ENCODE peak calls at places on chromosomes 12 and 14, in four cellular contexts. H is A549, N is cardiac muscle cell, V is ascending aorta. A is an unnamed sample.

GRCh38 chr12:122965851-122966742 is at the start of gene ABCB9:
- DNase-seq in H (peak; percentile 93), N (peak; percentile 96), V (peak; percentile 54), A (peak; percentile 95)

GRCh38 chr12:49730050-49730449 is 11.3 kb upstream of the TMBIM6 start:
- DNase-seq in H (no peak), N (no peak), V (no peak), A (no peak)

GRCh38 chr12:52050116-52050770 is 999 bp upstream of the NR4A1 start:
- DNase-seq in H (no peak), N (no peak), V (no peak), A (no peak)

GRCh38 chr14:23181946-23182345 is 1.5 kb downstream of the SLC7A8 start:
- DNase-seq in H (no peak), N (no peak), V (no peak), A (no peak)

GRCh38 chr12:57632369-57632897 is 568 bp downstream of the B4GALNT1 start:
- DNase-seq in H (peak; percentile 43), N (no peak), V (no peak), A (peak; percentile 60)

GRCh38 chr14:58362798-58363412 is 32.8 kb upstream of the TOMM20L start:
- DNase-seq in H (peak; percentile 51), N (peak; percentile 8), V (no peak), A (no peak)

GRCh38 chr14:103558071-103558882 is 4.2 kb downstream of the BAG5 start:
- DNase-seq in H (no peak), N (no peak), V (no peak), A (no peak)

GRCh38 chr12:131074221-131075083 is 120.7 kb downstream of the ADGRD1 start:
- DNase-seq in H (no peak), N (no peak), V (no peak), A (peak; percentile 81)

GRCh38 chr12:42282301-42282700 is 43.6 kb downstream of the ZCRB1 start:
- DNase-seq in H (no peak), N (peak; percentile 6), V (no peak), A (no peak)

GRCh38 chr14:69685716-69686115 is 74.3 kb downstream of the SUSD6 start:
- DNase-seq in H (no peak), N (peak; percentile 56), V (no peak), A (no peak)

GRCh38 chr14:90140956-90141316 is 79.1 kb downstream of the KCNK13 start:
- DNase-seq in H (peak; percentile 62), N (no peak), V (no peak), A (no peak)

GRCh38 chr14:85468815-85469214 is 61.1 kb upstream of the FLRT2 start:
- DNase-seq in H (no peak), N (no peak), V (no peak), A (no peak)

GRCh38 chr12:54357802-54358619 is 6.3 kb downstream of the GPR84 start:
- DNase-seq in H (no peak), N (no peak), V (no peak), A (no peak)

GRCh38 chr14:45177081-45177480 is 41.4 kb downstream of the FANCM start:
- DNase-seq in H (no peak), N (no peak), V (no peak), A (no peak)

GRCh38 chr14:103074699-103075341 is 9.2 kb upstream of the LBHD2 start:
- DNase-seq in H (peak; percentile 86), N (peak; percentile 18), V (no peak), A (peak; percentile 94)

GRCh38 chr14:30961330-30961729 is 64.1 kb upstream of the AP4S1 start:
- DNase-seq in H (no peak), N (no peak), V (no peak), A (no peak)

GRCh38 chr12:109387425-109388166 is 39.9 kb downstream of the MYO1H start:
- DNase-seq in H (peak; percentile 68), N (peak; percentile 53), V (no peak), A (peak; percentile 66)

GRCh38 chr14:63178912-63179311 is 25.3 kb upstream of the RHOJ start:
- DNase-seq in H (no peak), N (no peak), V (no peak), A (no peak)

GRCh38 chr14:52076334-52076733 is 7.5 kb upstream of the NID2 start:
- DNase-seq in H (no peak), N (no peak), V (peak; percentile 24), A (no peak)

GRCh38 chr12:100539209-100539608 is 34.3 kb upstream of the GAS2L3 start:
- DNase-seq in H (peak; percentile 27), N (peak; percentile 79), V (no peak), A (no peak)

GRCh38 chr14:106174206-106174605 is 647.8 kb downstream of the TMEM121 start:
- DNase-seq in H (no peak), N (no peak), V (no peak), A (no peak)

GRCh38 chr12:14416658-14417057 is 51.2 kb downstream of the ATF7IP start:
- DNase-seq in H (peak; percentile 22), N (peak; percentile 74), V (no peak), A (no peak)

GRCh38 chr14:85439696-85440328 is 90.1 kb upstream of the FLRT2 start:
- DNase-seq in H (peak; percentile 72), N (peak; percentile 52), V (no peak), A (no peak)

GRCh38 chr14:76050797-76051392 is 65.3 kb downstream of the IFT43 start:
- DNase-seq in H (peak; percentile 60), N (peak; percentile 63), V (no peak), A (no peak)

GRCh38 chr14:61973981-61974380 is 211.8 kb downstream of the SNAPC1 start:
- DNase-seq in H (no peak), N (no peak), V (no peak), A (no peak)

GRCh38 chr12:26783133-26783531 is 49.9 kb downstream of the ITPR2 start:
- DNase-seq in H (no peak), N (no peak), V (no peak), A (no peak)

GRCh38 chr14:46840971-46841729 is 189.6 kb upstream of the RPL10L start:
- DNase-seq in H (peak; percentile 27), N (peak; percentile 2), V (no peak), A (no peak)

GRCh38 chr14:47442206-47442605 is 233.2 kb downstream of the MDGA2 start:
- DNase-seq in H (peak; percentile 52), N (peak; percentile 46), V (no peak), A (no peak)

GRCh38 chr12:31482816-31483215 is 108.1 kb downstream of the DENND5B start:
- DNase-seq in H (no peak), N (no peak), V (no peak), A (no peak)

GRCh38 chr14:35161231-35161630 is 38.9 kb downstream of the PRORP start:
- DNase-seq in H (peak; percentile 12), N (no peak), V (no peak), A (no peak)

GRCh38 chr14:101509730-101510371 is 51.4 kb upstream of the DIO3 start:
- DNase-seq in H (no peak), N (no peak), V (no peak), A (peak; percentile 60)

GRCh38 chr12:120231316-120232011 is 30.6 kb upstream of the RPLP0 start:
- DNase-seq in H (peak; percentile 94), N (no peak), V (peak; percentile 56), A (no peak)

GRCh38 chr12:120235369-120236123 is 30.0 kb downstream of the PXN start:
- DNase-seq in H (peak; percentile 47), N (peak; percentile 45), V (no peak), A (no peak)

GRCh38 chr12:120236124-120236398 is 29.5 kb downstream of the PXN start:
- DNase-seq in H (no peak), N (no peak), V (no peak), A (no peak)

GRCh38 chr12:120238224-120238616 is 27.3 kb downstream of the PXN start:
- DNase-seq in H (no peak), N (no peak), V (no peak), A (no peak)

GRCh38 chr12:120234643-120235368 is 30.7 kb downstream of the PXN start:
- DNase-seq in H (peak; percentile 96), N (peak; percentile 45), V (peak; percentile 86), A (peak; percentile 94)
- TF ChIP-seq CTCF in H (peak; percentile 39), N (peak; percentile 33), V (peak; percentile 52), A (peak; percentile 43)

DNA sequence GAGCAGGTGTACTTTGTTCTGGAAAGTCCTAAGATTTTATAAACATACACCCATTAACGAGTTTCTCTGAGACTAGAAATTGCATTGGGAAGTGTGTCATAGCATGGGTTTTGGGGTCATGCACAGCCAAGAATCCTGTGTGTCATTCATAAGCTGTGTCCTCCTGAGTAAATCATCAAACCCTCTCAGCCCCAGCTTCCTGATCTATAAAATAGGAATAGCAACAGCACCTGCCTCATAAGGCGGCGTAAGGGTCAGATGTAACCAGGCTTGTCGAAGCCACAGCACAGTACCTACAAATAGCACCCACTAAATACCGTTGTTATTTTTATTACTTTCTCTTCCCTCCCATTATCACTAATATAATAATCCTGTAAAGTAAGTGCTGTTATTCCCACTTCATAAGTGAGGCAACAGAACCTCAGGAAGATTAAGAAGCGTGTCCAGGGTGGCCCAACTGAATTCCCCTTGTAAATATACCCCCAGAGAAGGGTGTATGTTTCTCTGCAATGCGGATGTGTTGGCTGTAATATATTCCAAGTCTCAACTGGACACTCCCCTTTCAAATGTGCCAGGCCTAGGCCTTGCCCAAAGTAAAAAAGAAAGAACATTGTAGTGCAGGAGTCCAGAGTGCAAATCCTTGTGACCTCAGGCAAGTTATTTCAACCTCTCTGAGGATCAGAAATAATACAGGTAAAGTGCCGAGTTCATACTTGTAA is 188.3 kb upstream of the BCL2L14 start:
- DNase-seq in H (no peak), N (no peak), V (no peak), A (no peak)
- H3K9me3 ChIP-seq in H (no peaks in the 10 kb centered on the region), N (no peaks in the 10 kb centered on the region), V (no peaks in the 10 kb centered on the region), A (no peaks in the 10 kb centered on the region)

DNA sequence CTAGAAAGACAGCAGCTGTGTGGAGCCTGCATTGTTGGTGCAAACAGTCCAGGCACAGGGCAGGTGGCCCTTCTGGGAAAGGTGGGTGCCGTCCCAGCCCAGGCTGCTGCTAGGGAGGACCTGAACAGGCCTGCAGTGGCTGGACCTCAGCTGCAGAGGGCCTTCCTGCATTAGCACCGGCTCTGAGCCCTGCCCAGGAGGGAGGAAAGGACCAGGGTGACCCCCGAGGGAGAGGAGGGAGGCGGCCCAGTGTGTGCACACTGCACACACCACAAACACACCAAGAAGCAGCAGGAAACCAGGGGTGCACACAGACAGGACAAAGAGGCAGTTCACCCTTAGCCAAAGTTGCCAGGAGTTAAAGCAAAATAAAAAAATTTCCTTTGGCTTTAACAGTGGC is 8.0 kb upstream of the PGAM5 start:
- DNase-seq in H (no peak), N (no peak), V (no peak), A (no peak)
- TF ChIP-seq CTCF in H (no peak), N (no peak), V (no peak), A (no peak)

GRCh38 chr12:53147653-53148052 is 32.9 kb upstream of the ZNF740 start:
- DNase-seq in H (no peak), N (no peak), V (no peak), A (no peak)

GRCh38 chr12:53145861-53146260 is 34.7 kb upstream of the ZNF740 start:
- DNase-seq in H (no peak), N (no peak), V (no peak), A (no peak)

GRCh38 chr12:53147181-53147580 is 33.3 kb upstream of the ZNF740 start:
- DNase-seq in H (no peak), N (no peak), V (no peak), A (no peak)

GRCh38 chr12:53143355-53143754 is 37.2 kb upstream of the ZNF740 start:
- DNase-seq in H (no peak), N (no peak), V (no peak), A (no peak)

DNA sequence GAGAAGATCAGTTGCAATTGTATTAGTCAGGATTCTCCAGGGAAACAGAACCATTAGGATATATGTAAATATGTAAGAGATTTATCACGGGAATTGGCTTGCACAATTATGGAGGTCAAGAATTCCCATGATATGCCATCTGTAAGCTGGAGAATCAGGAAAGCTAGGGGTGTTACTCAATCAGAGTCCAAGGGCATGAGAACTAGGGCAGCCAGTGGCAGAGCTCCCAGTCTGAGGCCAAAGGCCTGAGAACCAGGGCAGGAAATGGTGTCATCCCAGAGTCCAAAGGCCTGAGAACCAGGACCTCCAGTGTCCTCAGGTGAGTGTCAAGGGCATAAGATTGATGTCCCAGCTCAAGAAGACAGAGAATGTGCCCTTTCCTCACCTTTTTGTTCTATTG is 35.1 kb upstream of the ZNF740 start:
- DNase-seq in H (no peak), N (no peak), V (no peak), A (no peak)
- H3K9me3 ChIP-seq in H (no peaks in the 10 kb centered on the region), N (no peaks in the 10 kb centered on the region), V (no peaks in the 10 kb centered on the region), A (no peaks in the 10 kb centered on the region)

A was measured in suprapubic skin.